ENCODE peak calls at places on chromosome 17, in four cellular contexts. M is cardiac muscle cell, X is breast epithelium, Z is AG10803. Q is an unnamed sample.

GRCh38 chr17:49450735-49451134 is 36.1 kb upstream of the PHB1 start:
- DNase-seq in Z (peak), X (no peak), M (no peak), Q (peak)

GRCh38 chr17:50708050-50709000 is 611 bp upstream of the ANKRD40 start:
- DNase-seq in Z (peak), X (no peak), M (no peak), Q (peak)

GRCh38 chr17:5262417-5262816 is 19.7 kb upstream of the RABEP1 start:
- DNase-seq in M (no peak), X (no peak), Z (no peak), Q (no peak)

GRCh38 chr17:30824002-30824355 is 513 bp downstream of the CRLF3 start:
- DNase-seq in X (no peak), Z (no peak), M (no peak), Q (no peak)

GRCh38 chr17:65183736-65184135 is 46.6 kb downstream of the RGS9 start:
- DNase-seq in M (peak), Z (peak), X (peak), Q (peak)

GRCh38 chr17:16877102-16877501 is 94.8 kb downstream of the TNFRSF13B start:
- DNase-seq in Z (no peak), M (no peak), X (no peak), Q (no peak)

GRCh38 chr17:7988750-7989178 is 13.7 kb upstream of the GUCY2D start:
- DNase-seq in M (peak), X (no peak), Z (peak), Q (peak)

GRCh38 chr17:28113269-28113668 is 70.8 kb downstream of the NLK start:
- DNase-seq in Z (no peak), X (no peak), M (no peak), Q (no peak)

GRCh38 chr17:78323821-78324390 is 36.0 kb downstream of the SOCS3 start:
- DNase-seq in Z (no peak), M (no peak), X (no peak), Q (no peak)

GRCh38 chr17:17111401-17112393 is 69.4 kb downstream of the MPRIP start:
- DNase-seq in Z (no peak), X (no peak), M (no peak), Q (no peak)

GRCh38 chr17:36600936-36601302 is 464 bp upstream of the MRM1 start:
- DNase-seq in Z (no peak), M (no peak), X (no peak), Q (peak)

GRCh38 chr17:35555695-35556094 is 4.9 kb downstream of the SLFN14 start:
- DNase-seq in M (no peak), X (no peak), Z (no peak), Q (no peak)

GRCh38 chr17:37726891-37727780 is 17.7 kb downstream of the HNF1B start:
- DNase-seq in X (no peak), Z (no peak), M (no peak), Q (no peak)

GRCh38 chr17:66508896-66509843 is 206.8 kb downstream of the PRKCA start:
- DNase-seq in Z (peak), X (no peak), M (no peak), Q (peak)

GRCh38 chr17:1606352-1606985 is 22.2 kb downstream of the SLC43A2 start:
- DNase-seq in M (no peak), Z (no peak), X (no peak), Q (no peak)

GRCh38 chr17:49798182-49798581 is 9.7 kb downstream of the KAT7 start:
- DNase-seq in M (no peak), X (no peak), Z (no peak), Q (peak)

GRCh38 chr17:28008526-28008925 is 34.0 kb upstream of the NLK start:
- DNase-seq in M (peak), Z (peak), X (no peak), Q (peak)

GRCh38 chr17:77034677-77035424 is 105.9 kb upstream of the SEC14L1 start:
- DNase-seq in Z (no peak), X (no peak), M (no peak), Q (no peak)

GRCh38 chr17:14269473-14269872 is 31.4 kb upstream of the HS3ST3B1 start:
- DNase-seq in X (no peak), M (no peak), Z (no peak), Q (no peak)

GRCh38 chr17:2090804-2091534 is 36.1 kb downstream of the HIC1 start:
- DNase-seq in X (no peak), Z (peak), M (no peak), Q (peak)

GRCh38 chr17:37259030-37259735 is 116.6 kb upstream of the C17orf78 start:
- DNase-seq in X (no peak), M (no peak), Z (peak), Q (peak)

GRCh38 chr17:65468321-65468720 is 93.1 kb downstream of the AXIN2 start:
- DNase-seq in M (no peak), Z (no peak), X (no peak), Q (no peak)

GRCh38 chr17:65362826-65363225 is 198.6 kb downstream of the AXIN2 start:
- DNase-seq in M (no peak), X (no peak), Z (no peak), Q (no peak)

GRCh38 chr17:622356-622755 is 92.3 kb downstream of the VPS53 start:
- DNase-seq in M (no peak), X (no peak), Z (peak), Q (peak)

GRCh38 chr17:19762515-19762961 is 14.4 kb upstream of the ALDH3A1 start:
- DNase-seq in X (peak), Z (peak), M (peak), Q (peak)

GRCh38 chr17:46782250-46782953 is 36.1 kb downstream of the WNT3 start:
- DNase-seq in Z (no peak), X (no peak), M (peak), Q (peak)

GRCh38 chr17:17890773-17891759 is 54.3 kb upstream of the SREBF1 start:
- DNase-seq in X (no peak), M (peak), Z (peak), Q (peak)

GRCh38 chr17:2232244-2232638 is 71.3 kb downstream of the SMG6 start:
- DNase-seq in Z (peak), M (no peak), X (no peak), Q (peak)

GRCh38 chr17:2263183-2263954 is 40.2 kb downstream of the SMG6 start:
- DNase-seq in M (no peak), X (no peak), Z (no peak), Q (peak)

GRCh38 chr17:68511671-68512246 is 471 bp upstream of the PRKAR1A start:
- DNase-seq in X (peak), Z (peak), M (peak), Q (peak)

GRCh38 chr17:29357821-29358232 is 32.3 kb upstream of the TAOK1 start:
- DNase-seq in M (no peak), X (no peak), Z (no peak), Q (peak)

GRCh38 chr17:22703786-22704441 is 1011.6 kb downstream of the KCNJ18 start:
- DNase-seq in M (no peak), X (no peak), Z (no peak), Q (no peak)

GRCh38 chr17:22707626-22708025 is 1015.3 kb downstream of the KCNJ18 start:
- DNase-seq in M (no peak), Z (no peak), X (no peak), Q (no peak)

GRCh38 chr17:22703204-22703603 is 1010.9 kb downstream of the KCNJ18 start:
- DNase-seq in M (no peak), Z (no peak), X (no peak), Q (no peak)

DNA sequence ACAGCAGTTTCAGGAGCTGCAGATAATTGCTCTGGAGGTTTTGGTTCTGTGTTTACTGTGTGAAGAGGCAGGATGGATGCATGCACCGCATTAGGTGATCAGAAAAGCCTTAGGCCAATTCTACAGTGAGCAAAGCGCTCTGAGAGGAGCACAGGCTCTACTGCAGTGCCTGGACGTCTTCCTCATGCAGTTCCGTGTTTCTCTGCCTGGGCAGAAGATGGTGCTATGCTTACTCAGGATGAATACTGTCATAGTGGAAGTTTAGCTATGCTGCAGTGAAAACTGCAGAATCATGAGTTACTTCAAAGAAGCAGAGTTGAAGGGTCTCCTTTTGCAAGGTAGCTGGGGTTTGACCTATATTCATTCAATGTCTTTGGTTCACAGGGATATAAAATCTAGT is 1012.4 kb downstream of the KCNJ18 start:
- DNase-seq in X (no peak), M (no peak), Z (no peak), Q (no peak)
- TF ChIP-seq CTCF in X (no peak), M (no peak), Z (no peak), Q (no peak)

GRCh38 chr17:82338858-82339633 is 5.5 kb upstream of the SECTM1 start:
- DNase-seq in X (peak), M (no peak), Z (peak), Q (peak)
- H3K4me3 ChIP-seq in X (peak), M (no peak), Z (peak), Q (peak)

GRCh38 chr17:43759836-43760235 is 1.2 kb upstream of the SOST start:
- DNase-seq in Z (no peak), X (no peak), M (no peak), Q (no peak)

GRCh38 chr17:43758086-43758485 is 505 bp downstream of the SOST start:
- DNase-seq in M (no peak), X (no peak), Z (no peak), Q (no peak)

GRCh38 chr17:43757171-43757660 is 1.4 kb downstream of the SOST start:
- DNase-seq in Z (no peak), M (no peak), X (no peak), Q (no peak)

GRCh38 chr17:43758497-43759174 is at the start of gene SOST:
- DNase-seq in M (no peak), X (no peak), Z (no peak), Q (no peak)

GRCh38 chr17:43760254-43760852 is 1.8 kb upstream of the SOST start:
- DNase-seq in M (peak), X (peak), Z (peak), Q (peak)
- TF ChIP-seq CTCF in M (peak), X (peak), Z (peak), Q (peak)

GRCh38 chr17:80031691-80032480 is 3.8 kb downstream of the TBC1D16 start:
- DNase-seq in M (no peak), Z (no peak), X (no peak), Q (no peak)
- H3K4me3 ChIP-seq in M (no peak), Z (no peak), X (no peak), Q (no peak)

DNA sequence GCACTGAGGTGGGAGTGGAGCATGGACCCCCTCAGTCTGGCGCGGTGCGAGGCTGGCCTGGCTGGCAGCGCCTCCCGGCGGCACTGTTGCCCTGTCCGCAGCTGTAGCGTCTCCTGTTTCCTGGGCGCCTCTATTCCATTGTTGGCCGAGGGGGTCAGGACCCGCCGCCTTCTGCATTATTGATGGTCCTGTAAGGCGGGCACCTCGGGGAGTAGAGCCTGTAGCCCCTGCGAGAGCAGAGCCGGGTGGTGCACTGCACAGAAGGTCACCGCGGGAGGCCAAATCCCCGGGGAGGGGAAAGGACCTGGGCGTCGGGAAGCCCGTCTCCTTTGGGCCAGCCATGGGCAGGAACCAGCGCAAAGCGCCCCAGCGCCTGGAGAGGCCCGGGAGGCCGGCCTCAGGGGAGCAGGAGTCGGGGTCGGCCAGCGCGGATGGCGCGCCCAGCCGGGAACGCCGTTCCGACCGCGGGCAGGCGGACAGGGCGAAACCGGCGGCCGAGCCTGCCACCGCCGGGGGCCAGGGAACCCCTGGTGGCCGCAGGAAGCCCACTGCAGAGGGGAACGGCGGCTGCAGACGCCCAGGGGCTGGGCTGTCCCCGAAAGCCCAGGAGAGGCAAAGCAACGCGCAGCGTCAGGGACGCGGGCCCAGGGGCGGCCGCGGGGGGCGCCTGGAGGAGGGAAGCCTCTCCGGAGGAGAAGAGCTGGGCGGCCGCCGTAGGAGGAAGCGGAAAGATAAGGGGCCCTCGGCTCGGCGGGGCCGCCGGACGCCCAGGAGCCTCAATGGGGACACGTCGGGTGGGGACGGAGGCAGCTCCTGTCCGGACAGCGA is at the start of gene MYO15B:
- DNase-seq in X (no peak), Z (no peak), M (peak), Q (peak)
- TF ChIP-seq CTCF in X (peak), Z (peak), M (peak), Q (peak)

DNA sequence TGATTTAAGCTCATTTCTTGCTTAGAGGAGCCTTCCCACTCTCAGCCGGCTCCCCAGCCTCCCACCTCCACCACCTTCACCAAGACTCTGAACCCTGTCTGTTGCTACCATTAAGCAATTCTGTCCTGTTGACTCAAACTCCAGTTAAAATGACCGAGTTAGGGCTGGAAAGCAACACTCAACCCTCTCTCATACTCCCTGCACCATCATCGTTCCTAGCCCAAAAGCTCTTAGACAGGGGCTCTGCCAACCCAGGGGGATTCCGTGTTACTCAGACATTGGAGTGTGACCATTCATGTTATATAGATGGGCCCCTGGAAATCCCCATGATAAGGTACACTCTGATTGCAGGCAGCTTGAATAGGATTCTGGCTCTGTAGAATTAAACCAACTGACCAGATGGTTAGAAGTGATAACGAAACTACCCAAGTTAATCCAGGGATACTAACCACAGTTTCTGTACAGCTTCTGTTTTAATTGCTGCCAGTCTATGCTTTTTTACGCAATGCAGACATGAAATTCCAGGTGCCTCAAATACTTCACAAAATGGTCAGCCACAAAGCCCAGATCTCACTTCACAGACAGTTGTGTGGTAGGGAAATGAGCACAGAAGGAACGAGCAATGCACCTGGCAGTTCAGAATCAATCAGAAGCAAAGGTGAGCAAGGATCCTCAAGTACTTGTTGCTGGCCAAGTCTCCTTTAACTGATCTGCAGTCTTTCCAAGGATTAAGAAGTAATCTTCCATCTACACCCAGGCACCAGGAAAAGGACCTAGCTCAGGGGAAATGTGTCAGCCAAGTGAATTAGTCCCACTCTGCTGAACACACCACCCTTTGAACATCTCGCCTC is 2.1 kb downstream of the SSTR2 start:
- DNase-seq in Z (no peak), X (no peak), M (no peak), Q (no peak)
- H3K4me3 ChIP-seq in Z (peak), X (peak), M (no peak), Q (peak)

GRCh38 chr17:73713136-73713535 is 68.9 kb upstream of the SDK2 start:
- DNase-seq in Z (no peak), M (peak), X (peak), Q (no peak)
- TF ChIP-seq CTCF in Z (no peak), M (no peak), X (no peak), Q (no peak)

Q was measured in choroid plexus epithelial cell.